ENCODE peak calls at places on chromosomes 1 and 21, in four cellular contexts. One of them, this sample, is unnamed.

GRCh38 chr1:156910309-156910782 is 10.1 kb upstream of the LRRC71 start:
- DNase-seq in K562: peak; percentile 89
- DNase-seq in WTC11: peak; percentile 82
- DNase-seq in GM12878: no peak
- DNase-seq in this sample: peak; percentile 23

GRCh38 chr1:82920418-82921248 is 1078.3 kb downstream of the TTLL7 start:
- DNase-seq in K562: no peak
- DNase-seq in WTC11: no peak
- DNase-seq in GM12878: no peak
- DNase-seq in this sample: no peak

GRCh38 chr1:42999308-42999707 is 40.6 kb upstream of the SLC2A1 start:
- DNase-seq in K562: no peak
- DNase-seq in WTC11: no peak
- DNase-seq in GM12878: no peak
- DNase-seq in this sample: peak; percentile 26

GRCh38 chr1:941588-942383 is 17.3 kb downstream of the NOC2L start:
- DNase-seq in K562: peak; percentile 83
- DNase-seq in WTC11: peak; percentile 70
- DNase-seq in GM12878: no peak
- DNase-seq in this sample: peak; percentile 34

GRCh38 chr1:24317081-24317480 is 2.1 kb upstream of the GRHL3 start:
- DNase-seq in K562: no peak
- DNase-seq in WTC11: no peak
- DNase-seq in GM12878: no peak
- DNase-seq in this sample: no peak

GRCh38 chr1:27689423-27690173 is 17.6 kb upstream of the IFI6 start:
- DNase-seq in K562: no peak
- DNase-seq in WTC11: no peak
- DNase-seq in GM12878: peak; percentile 60
- DNase-seq in this sample: no peak

GRCh38 chr1:231278100-231278790 is 37.2 kb downstream of the GNPAT start:
- DNase-seq in K562: no peak
- DNase-seq in WTC11: no peak
- DNase-seq in GM12878: no peak
- DNase-seq in this sample: no peak

GRCh38 chr1:67771152-67771551 is 62.1 kb downstream of the GNG12 start:
- DNase-seq in K562: peak; percentile 65
- DNase-seq in WTC11: no peak
- DNase-seq in GM12878: no peak
- DNase-seq in this sample: no peak

GRCh38 chr1:54993140-54993539 is 5.6 kb upstream of the BSND start:
- DNase-seq in K562: no peak
- DNase-seq in WTC11: no peak
- DNase-seq in GM12878: no peak
- DNase-seq in this sample: no peak

GRCh38 chr1:117284408-117285215 is 73.9 kb upstream of the VTCN1 start:
- DNase-seq in K562: peak; percentile 58
- DNase-seq in WTC11: no peak
- DNase-seq in GM12878: no peak
- DNase-seq in this sample: peak; percentile 52

GRCh38 chr1:7975212-7975865 is 13.8 kb downstream of the PARK7 start:
- DNase-seq in K562: peak; percentile 86
- DNase-seq in WTC11: peak; percentile 89
- DNase-seq in GM12878: no peak
- DNase-seq in this sample: peak; percentile 76

GRCh38 chr1:71080178-71080781 is 555 bp downstream of the ZRANB2 start:
- DNase-seq in K562: peak; percentile 60
- DNase-seq in WTC11: no peak
- DNase-seq in GM12878: no peak
- DNase-seq in this sample: peak; percentile 6

GRCh38 chr1:66253330-66253921 is 280.5 kb upstream of the SGIP1 start:
- DNase-seq in K562: no peak
- DNase-seq in WTC11: no peak
- DNase-seq in GM12878: peak; percentile 55
- DNase-seq in this sample: peak; percentile 26

GRCh38 chr1:23524163-23524562 is 6.9 kb downstream of the E2F2 start:
- DNase-seq in K562: no peak
- DNase-seq in WTC11: no peak
- DNase-seq in GM12878: no peak
- DNase-seq in this sample: no peak

GRCh38 chr1:191162762-191163161 is 685.1 kb upstream of the BRINP3 start:
- DNase-seq in K562: no peak
- DNase-seq in WTC11: no peak
- DNase-seq in GM12878: no peak
- DNase-seq in this sample: no peak

GRCh38 chr1:90114521-90115141 is 119.7 kb downstream of the ZNF326 start:
- DNase-seq in K562: peak; percentile 33
- DNase-seq in WTC11: no peak
- DNase-seq in GM12878: peak; percentile 8
- DNase-seq in this sample: peak; percentile 50

GRCh38 chr1:2451744-2452582 is 24.1 kb upstream of the PLCH2 start:
- DNase-seq in K562: no peak
- DNase-seq in WTC11: no peak
- DNase-seq in GM12878: no peak
- DNase-seq in this sample: peak; percentile 42

GRCh38 chr1:116586741-116587143 is 15.9 kb upstream of the CD58 start:
- DNase-seq in K562: no peak
- DNase-seq in WTC11: no peak
- DNase-seq in GM12878: no peak
- DNase-seq in this sample: no peak

GRCh38 chr1:225825606-225826005 is 15.7 kb downstream of the EPHX1 start:
- DNase-seq in K562: no peak
- DNase-seq in WTC11: no peak
- DNase-seq in GM12878: no peak
- DNase-seq in this sample: no peak

GRCh38 chr1:178060789-178061556 is 32.9 kb upstream of the RASAL2 start:
- DNase-seq in K562: no peak
- DNase-seq in WTC11: peak; percentile 25
- DNase-seq in GM12878: no peak
- DNase-seq in this sample: peak; percentile 43

GRCh38 chr1:116553386-116554115 is 17.3 kb downstream of the CD58 start:
- DNase-seq in K562: no peak
- DNase-seq in WTC11: no peak
- DNase-seq in GM12878: no peak
- DNase-seq in this sample: no peak

GRCh38 chr1:156860113-156860638 is 489 bp upstream of the NTRK1 start:
- DNase-seq in K562: peak; percentile 80
- DNase-seq in WTC11: peak; percentile 76
- DNase-seq in GM12878: no peak
- DNase-seq in this sample: no peak

GRCh38 chr1:41372600-41372993 is 11.4 kb downstream of the FOXO6 start:
- DNase-seq in K562: no peak
- DNase-seq in WTC11: no peak
- DNase-seq in GM12878: no peak
- DNase-seq in this sample: no peak

GRCh38 chr1:24236170-24237045 is 49.3 kb upstream of the IFNLR1 start:
- DNase-seq in K562: no peak
- DNase-seq in WTC11: no peak
- DNase-seq in GM12878: no peak
- DNase-seq in this sample: no peak

GRCh38 chr1:145751491-145752021 is 32.3 kb downstream of the CD160 start:
- DNase-seq in K562: no peak
- DNase-seq in WTC11: no peak
- DNase-seq in GM12878: no peak
- DNase-seq in this sample: no peak

GRCh38 chr1:215007880-215008279 is 74.7 kb upstream of the KCNK2 start:
- DNase-seq in K562: no peak
- DNase-seq in WTC11: no peak
- DNase-seq in GM12878: no peak
- DNase-seq in this sample: no peak

GRCh38 chr1:59431566-59432294 is 134.8 kb downstream of the FGGY start:
- DNase-seq in K562: no peak
- DNase-seq in WTC11: no peak
- DNase-seq in GM12878: no peak
- DNase-seq in this sample: no peak

GRCh38 chr1:225813250-225813964 is 3.5 kb downstream of the EPHX1 start:
- DNase-seq in K562: peak; percentile 81
- DNase-seq in WTC11: no peak
- DNase-seq in GM12878: no peak
- DNase-seq in this sample: peak; percentile 100

GRCh38 chr1:74531807-74532206 is 19.4 kb upstream of the LRRC53 start:
- DNase-seq in K562: no peak
- DNase-seq in WTC11: no peak
- DNase-seq in GM12878: no peak
- DNase-seq in this sample: no peak

GRCh38 chr1:54705153-54705552 is 10.5 kb upstream of the TTC4 start:
- DNase-seq in K562: no peak
- DNase-seq in WTC11: no peak
- DNase-seq in GM12878: no peak
- DNase-seq in this sample: no peak

DNA sequence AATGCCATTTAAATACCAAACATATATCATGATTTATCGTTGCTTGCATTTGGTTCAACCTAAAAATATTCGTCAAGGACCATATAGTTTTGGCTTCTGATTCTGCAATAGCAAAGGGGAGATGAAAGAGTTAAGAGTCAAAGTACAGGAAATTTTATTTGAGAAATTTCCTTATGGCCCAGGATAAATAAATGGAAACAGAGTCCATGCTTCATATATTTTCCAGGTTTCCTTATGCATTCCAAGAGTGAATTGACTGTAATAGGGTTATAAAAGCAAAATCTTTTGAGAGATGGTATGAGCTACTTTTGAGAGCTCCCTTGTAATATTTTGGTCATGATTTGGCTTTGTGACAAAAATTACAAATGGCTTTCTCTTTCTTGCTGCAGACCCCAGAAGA is 140.1 kb downstream of the HMCN1 start:
- DNase-seq in K562: no peak
- DNase-seq in WTC11: no peak
- DNase-seq in GM12878: no peak
- DNase-seq in this sample: no peak
- TF ChIP-seq ETV6 in K562: no peak
- TF ChIP-seq ETV6 in WTC11: no peak
- TF ChIP-seq ETV6 in GM12878: no peak
- TF ChIP-seq ETV6 in this sample: no peak

DNA sequence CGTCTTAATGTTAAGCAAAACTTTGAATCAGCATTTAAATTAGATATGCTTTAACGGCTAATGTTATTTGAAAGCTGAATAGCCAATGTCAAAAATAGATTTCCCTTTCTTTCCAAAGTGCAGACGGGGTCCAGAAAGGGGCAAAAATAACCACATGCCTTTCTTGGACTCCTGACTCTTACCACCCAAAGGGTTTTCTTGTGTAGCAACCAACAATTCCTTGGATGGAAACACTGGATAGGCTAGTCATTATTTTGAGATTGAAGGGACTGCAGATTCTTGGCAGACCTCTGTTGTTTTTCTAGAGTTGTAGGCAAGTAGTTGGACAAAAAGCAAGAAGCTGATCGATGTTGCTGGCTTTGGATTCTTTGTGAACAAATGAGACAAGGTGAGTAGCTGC is 107.0 kb downstream of the MRPS6 start:
- DNase-seq in K562: no peak
- DNase-seq in WTC11: no peak
- DNase-seq in GM12878: no peak
- DNase-seq in this sample: no peak
- TF ChIP-seq ETV6 in K562: no peak
- TF ChIP-seq ETV6 in WTC11: no peak
- TF ChIP-seq ETV6 in GM12878: no peak
- TF ChIP-seq ETV6 in this sample: no peak

GRCh38 chr1:209397910-209398309 is 185.6 kb upstream of the CAMK1G start:
- DNase-seq in K562: no peak
- DNase-seq in WTC11: no peak
- DNase-seq in GM12878: no peak
- DNase-seq in this sample: no peak

GRCh38 chr1:209400351-209401220 is 182.9 kb upstream of the CAMK1G start:
- DNase-seq in K562: no peak
- DNase-seq in WTC11: no peak
- DNase-seq in GM12878: no peak
- DNase-seq in this sample: no peak

GRCh38 chr1:209402697-209403096 is 180.8 kb upstream of the CAMK1G start:
- DNase-seq in K562: no peak
- DNase-seq in WTC11: no peak
- DNase-seq in GM12878: no peak
- DNase-seq in this sample: no peak

GRCh38 chr1:209395169-209395568 is 188.3 kb upstream of the CAMK1G start:
- DNase-seq in K562: no peak
- DNase-seq in WTC11: no peak
- DNase-seq in GM12878: no peak
- DNase-seq in this sample: no peak

DNA sequence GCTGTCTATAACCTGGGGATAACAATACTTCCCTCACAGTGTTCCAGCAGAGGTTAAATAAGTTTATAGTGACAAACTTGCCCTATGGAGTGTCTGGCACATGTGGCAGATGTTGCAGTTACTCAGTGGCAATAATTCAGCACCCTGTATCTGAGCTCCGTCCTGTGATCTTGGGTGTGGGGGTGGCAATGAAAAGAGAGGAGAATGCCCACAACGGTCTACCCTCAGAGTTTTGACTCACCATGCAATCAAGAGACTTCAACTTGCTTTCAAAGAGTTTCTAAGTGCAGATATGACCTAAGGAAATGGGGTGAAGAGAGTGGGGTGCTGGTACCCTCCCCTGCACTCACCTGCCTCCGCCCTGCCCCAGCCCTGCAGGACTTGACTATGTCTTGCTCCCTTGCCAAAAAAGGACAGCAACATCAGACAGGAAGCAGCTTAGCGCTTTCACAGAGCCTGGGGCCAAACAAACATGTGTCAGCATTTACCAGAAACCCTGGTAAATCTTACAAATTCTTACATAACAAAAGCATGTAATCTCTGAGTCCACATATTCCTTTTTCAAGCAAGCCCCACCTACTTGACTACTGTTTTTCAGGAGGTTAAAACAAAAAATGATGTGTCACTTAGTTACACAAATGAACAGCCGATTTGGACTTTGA is 185.1 kb upstream of the CAMK1G start:
- DNase-seq in K562: no peak
- DNase-seq in WTC11: peak; percentile 20
- DNase-seq in GM12878: no peak
- DNase-seq in this sample: no peak
- TF ChIP-seq ETV6 in K562: no peak
- TF ChIP-seq ETV6 in WTC11: no peak
- TF ChIP-seq ETV6 in GM12878: no peak
- TF ChIP-seq ETV6 in this sample: no peak

GRCh38 chr1:202002447-202002846 is 7.9 kb upstream of the ELF3 start:
- DNase-seq in K562: peak; percentile 4
- DNase-seq in WTC11: no peak
- DNase-seq in GM12878: no peak
- DNase-seq in this sample: no peak
- TF ChIP-seq ETV6 in K562: no peak
- TF ChIP-seq ETV6 in WTC11: no peak
- TF ChIP-seq ETV6 in GM12878: no peak
- TF ChIP-seq ETV6 in this sample: no peak

DNA sequence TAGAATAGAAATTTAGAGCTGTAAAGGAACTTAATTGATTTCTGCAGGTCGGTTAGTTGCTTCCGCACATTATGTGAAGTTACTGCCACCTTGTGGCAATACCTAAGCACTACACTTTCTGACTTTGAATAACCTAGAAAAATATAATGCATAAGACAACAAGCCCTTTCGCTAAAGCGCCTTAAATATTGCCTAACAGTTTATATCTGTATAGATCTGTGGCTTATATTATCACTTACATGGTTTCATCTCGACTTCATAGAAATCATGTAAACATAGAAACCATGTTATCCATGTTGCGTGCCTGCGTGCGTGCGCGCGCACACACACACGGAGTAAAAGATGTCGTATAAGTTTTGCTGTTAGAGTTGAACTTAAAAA is 10.9 kb upstream of the IFI16 start:
- DNase-seq in K562: peak; percentile 56
- DNase-seq in WTC11: no peak
- DNase-seq in GM12878: peak; percentile 50
- DNase-seq in this sample: peak; percentile 40
- TF ChIP-seq ETV6 in K562: no peak
- TF ChIP-seq ETV6 in WTC11: no peak
- TF ChIP-seq ETV6 in GM12878: no peak
- TF ChIP-seq ETV6 in this sample: no peak

GRCh38 chr1:221509575-221510360 is 232.1 kb downstream of the DUSP10 start:
- DNase-seq in K562: no peak
- DNase-seq in WTC11: no peak
- DNase-seq in GM12878: peak; percentile 23
- DNase-seq in this sample: no peak
- TF ChIP-seq ETV6 in K562: no peak
- TF ChIP-seq ETV6 in WTC11: no peak
- TF ChIP-seq ETV6 in GM12878: no peak
- TF ChIP-seq ETV6 in this sample: no peak

This sample was measured in HepG2.